ENCODE peak calls at places on chromosomes 11 and 22, in ten cellular contexts. X, I, L, H, Z, A, W, D, E and F are unnamed samples. For H3K27me3, the result is how much of the 10 kb centered on the place peaks cover.

GRCh38 chr22:24968066-24968561 is 15.6 kb downstream of the KIAA1671 start:
- DNase-seq in X (no peak), I (no peak), L (peak), H (peak), Z (no peak), A (no peak), W (peak), D (no peak), E (no peak), F (no peak)

GRCh38 chr11:67270256-67271211 is 4.3 kb downstream of the GRK2 start:
- DNase-seq in X (no peak), I (no peak), L (peak), H (no peak), Z (peak), A (no peak), W (peak), D (peak), E (no peak), F (no peak)

GRCh38 chr22:43186272-43187170 is at the start of gene TTLL12:
- DNase-seq in X (peak), I (peak), L (peak), H (peak), Z (peak), A (peak), W (peak), D (peak), E (peak), F (peak)

GRCh38 chr11:102564110-102564509 is 33.6 kb upstream of the MMP7 start:
- DNase-seq in X (peak), I (no peak), L (no peak), H (peak), Z (peak), A (no peak), W (no peak), D (no peak), E (no peak), F (no peak)

GRCh38 chr22:28442951-28443876 is 236.4 kb downstream of the TTC28 start:
- DNase-seq in X (peak), I (no peak), L (peak), H (peak), Z (peak), A (no peak), W (peak), D (peak), E (peak), F (peak)

GRCh38 chr11:10310301-10310841 is 5.5 kb downstream of the ADM start:
- DNase-seq in X (no peak), I (no peak), L (no peak), H (peak), Z (peak), A (no peak), W (no peak), D (no peak), E (no peak), F (no peak)

GRCh38 chr11:60625262-60625661 is 74.2 kb upstream of the MS4A8 start:
- DNase-seq in X (peak), I (no peak), L (peak), H (peak), Z (peak), A (no peak), W (no peak), D (no peak), E (no peak), F (no peak)

GRCh38 chr11:27420217-27420616 is 52.4 kb downstream of the LGR4 start:
- DNase-seq in X (no peak), I (no peak), L (no peak), H (no peak), Z (no peak), A (no peak), W (no peak), D (no peak), E (no peak), F (no peak)

GRCh38 chr11:73158356-73159051 is 16.4 kb upstream of the FCHSD2 start:
- DNase-seq in X (peak), I (no peak), L (no peak), H (no peak), Z (no peak), A (no peak), W (no peak), D (peak), E (no peak), F (no peak)

DNA sequence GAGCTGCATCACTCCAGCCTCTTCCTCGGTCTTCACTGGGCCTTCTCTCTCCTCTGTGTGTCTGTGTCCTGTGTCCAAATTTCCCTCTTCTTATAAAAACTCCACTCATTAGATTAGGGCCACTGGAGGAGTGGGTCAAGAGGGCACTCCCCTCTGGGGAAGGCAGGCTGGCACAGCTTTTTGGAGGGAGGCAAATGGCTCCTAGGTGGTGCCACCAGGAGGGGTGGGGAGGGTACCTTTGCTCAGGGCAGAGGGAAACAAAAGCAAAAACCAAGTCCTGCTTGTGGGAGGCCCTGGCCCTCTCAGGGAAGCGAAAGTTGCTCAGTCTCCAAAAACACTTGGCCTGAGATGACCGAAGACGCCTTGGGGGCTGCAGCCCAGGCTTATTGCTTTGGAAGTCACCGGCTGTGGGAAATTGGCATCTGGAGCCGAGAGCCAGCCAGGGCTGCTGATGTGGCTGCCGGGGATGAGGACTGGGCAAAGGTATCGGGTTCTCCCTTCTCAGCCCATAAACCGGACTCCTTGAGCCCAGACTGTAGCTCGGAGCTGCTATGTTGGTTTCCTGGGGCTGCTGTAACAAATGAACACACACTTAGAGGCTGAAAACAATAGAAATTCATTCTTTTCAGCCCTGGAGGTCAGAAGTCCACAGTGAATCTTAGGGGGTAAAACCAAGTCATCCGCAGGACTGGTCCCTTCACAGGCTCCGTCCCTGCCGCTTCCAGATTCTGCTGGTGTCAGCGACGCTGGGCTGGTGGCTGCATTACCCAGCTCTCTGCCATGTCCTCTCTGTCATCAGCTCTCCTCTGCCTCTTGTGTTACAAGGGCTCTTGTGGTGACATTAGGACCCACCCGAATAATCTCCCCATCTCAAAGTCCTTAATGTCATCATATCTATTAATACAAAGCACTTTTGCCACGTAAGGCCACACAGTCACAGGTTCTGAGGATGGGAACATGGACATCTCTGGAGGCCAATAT is 48.0 kb upstream of the ANO1 start:
- DNase-seq in X (no peak), I (no peak), L (peak), H (no peak), Z (no peak), A (no peak), W (no peak), D (peak), E (no peak), F (no peak)
- H3K4me3 ChIP-seq in X (no peak), I (no peak), L (no peak), H (no peak), Z (no peak), A (no peak), W (no peak), D (no peak), E (no peak), F (no peak)

GRCh38 chr22:36689583-36689982 is 14.0 kb downstream of the CACNG2 start:
- DNase-seq in X (no peak), I (no peak), L (no peak), H (no peak), Z (no peak), A (no peak), W (no peak), D (no peak), E (no peak), F (no peak)

GRCh38 chr22:36691488-36691887 is 12.1 kb downstream of the CACNG2 start:
- DNase-seq in X (no peak), I (no peak), L (no peak), H (no peak), Z (no peak), A (no peak), W (no peak), D (no peak), E (no peak), F (no peak)

GRCh38 chr22:36687516-36687915 is 16.0 kb downstream of the CACNG2 start:
- DNase-seq in X (no peak), I (no peak), L (no peak), H (no peak), Z (no peak), A (no peak), W (no peak), D (no peak), E (no peak), F (no peak)

GRCh38 chr22:36692280-36692679 is 11.3 kb downstream of the CACNG2 start:
- DNase-seq in X (no peak), I (no peak), L (peak), H (no peak), Z (no peak), A (no peak), W (no peak), D (no peak), E (no peak), F (no peak)
- H3K27me3 ChIP-seq in X (under half), I (under half), L (under half), H (under half), Z (under half), A (under half), W (under half), D (under half), E (half or more), F (under half)

GRCh38 chr11:61832758-61833157 is 4.7 kb downstream of the FADS2 start:
- DNase-seq in X (no peak), I (no peak), L (no peak), H (no peak), Z (no peak), A (no peak), W (peak), D (peak), E (no peak), F (no peak)

GRCh38 chr11:61833478-61833877 is 5.4 kb downstream of the FADS2 start:
- DNase-seq in X (no peak), I (no peak), L (no peak), H (no peak), Z (no peak), A (no peak), W (peak), D (peak), E (no peak), F (no peak)

GRCh38 chr11:61835663-61836024 is 7.5 kb downstream of the FADS2 start:
- DNase-seq in X (no peak), I (no peak), L (no peak), H (no peak), Z (no peak), A (no peak), W (peak), D (no peak), E (no peak), F (no peak)

GRCh38 chr11:61833926-61834277 is 5.8 kb downstream of the FADS2 start:
- DNase-seq in X (no peak), I (no peak), L (no peak), H (no peak), Z (no peak), A (no peak), W (peak), D (no peak), E (no peak), F (no peak)

GRCh38 chr11:61834278-61835004 is 6.3 kb downstream of the FADS2 start:
- DNase-seq in X (peak), I (peak), L (peak), H (no peak), Z (peak), A (peak), W (peak), D (peak), E (no peak), F (peak)
- H3K4me3 ChIP-seq in X (no peak), I (no peak), L (no peak), H (no peak), Z (no peak), A (no peak), W (no peak), D (peak), E (no peak), F (no peak)

GRCh38 chr11:47436726-47437125 is 10.5 kb upstream of the PSMC3 start:
- DNase-seq in X (no peak), I (no peak), L (no peak), H (no peak), Z (no peak), A (no peak), W (no peak), D (no peak), E (no peak), F (no peak)

GRCh38 chr11:47437746-47438418 is 11.1 kb downstream of the RAPSN start:
- DNase-seq in X (peak), I (no peak), L (peak), H (no peak), Z (no peak), A (no peak), W (peak), D (no peak), E (no peak), F (no peak)

GRCh38 chr11:47437218-47437745 is 11.0 kb upstream of the PSMC3 start:
- DNase-seq in X (no peak), I (no peak), L (no peak), H (no peak), Z (no peak), A (no peak), W (no peak), D (no peak), E (no peak), F (no peak)

GRCh38 chr11:47433991-47434786 is 8.0 kb upstream of the PSMC3 start:
- DNase-seq in X (no peak), I (no peak), L (no peak), H (no peak), Z (no peak), A (no peak), W (no peak), D (no peak), E (no peak), F (no peak)

GRCh38 chr11:47435687-47436086 is 9.4 kb upstream of the PSMC3 start:
- DNase-seq in X (no peak), I (no peak), L (no peak), H (no peak), Z (no peak), A (no peak), W (no peak), D (no peak), E (no peak), F (no peak)
- H3K27me3 ChIP-seq in X (under half), I (under half), L (under half), H (under half), Z (under half), A (under half), W (under half), D (under half), E (under half), F (under half)

GRCh38 chr11:66154109-66154508 is 84.0 kb downstream of the PACS1 start:
- DNase-seq in X (no peak), I (no peak), L (no peak), H (no peak), Z (no peak), A (no peak), W (no peak), D (no peak), E (no peak), F (no peak)

GRCh38 chr11:66146940-66147339 is 76.9 kb downstream of the PACS1 start:
- DNase-seq in X (no peak), I (no peak), L (no peak), H (no peak), Z (no peak), A (no peak), W (no peak), D (no peak), E (no peak), F (no peak)

GRCh38 chr11:66150140-66150539 is 80.1 kb downstream of the PACS1 start:
- DNase-seq in X (no peak), I (no peak), L (no peak), H (no peak), Z (no peak), A (no peak), W (no peak), D (no peak), E (no peak), F (no peak)

GRCh38 chr11:66151273-66151672 is 81.2 kb downstream of the PACS1 start:
- DNase-seq in X (no peak), I (no peak), L (no peak), H (no peak), Z (no peak), A (no peak), W (no peak), D (no peak), E (no peak), F (no peak)

GRCh38 chr11:66150725-66151124 is 80.7 kb downstream of the PACS1 start:
- DNase-seq in X (no peak), I (no peak), L (no peak), H (no peak), Z (no peak), A (no peak), W (no peak), D (no peak), E (no peak), F (no peak)
- H3K4me3 ChIP-seq in X (no peak), I (no peak), L (no peak), H (no peak), Z (no peak), A (no peak), W (no peak), D (no peak), E (no peak), F (no peak)

DNA sequence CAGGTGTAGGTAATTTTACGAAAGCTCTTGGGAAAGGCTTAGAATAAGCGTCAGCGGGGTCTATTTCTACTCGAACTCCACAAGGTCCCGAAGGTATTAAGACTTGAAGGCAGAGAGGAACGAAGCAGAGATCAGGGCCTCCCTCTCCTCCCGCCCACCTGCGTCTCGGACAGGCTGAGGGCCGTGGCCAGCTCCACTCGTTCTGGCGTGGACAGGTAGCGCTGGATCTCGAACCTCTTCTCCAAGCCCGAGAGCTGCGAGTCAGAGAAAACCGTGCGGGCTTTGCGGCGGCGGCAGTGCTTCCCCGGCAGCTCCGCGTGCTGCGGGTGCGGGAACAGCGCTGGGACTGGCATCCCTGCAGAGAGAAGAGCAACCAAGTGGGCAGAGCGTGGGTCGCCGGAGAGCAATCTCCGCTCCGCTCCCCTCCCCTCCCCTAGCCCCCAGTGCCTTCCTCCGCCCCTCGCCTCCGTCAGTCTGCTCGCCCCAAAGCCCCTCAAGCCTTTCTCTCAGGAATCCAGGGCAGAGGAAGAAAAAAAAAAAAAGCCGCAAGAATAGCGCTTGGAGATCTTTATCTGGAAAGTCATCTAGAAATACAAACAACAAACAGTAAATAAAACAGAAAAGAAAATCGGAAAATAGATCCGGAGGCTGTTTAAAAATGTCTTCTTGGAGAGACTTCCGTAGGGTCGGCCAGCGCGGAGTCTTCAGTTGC is 2.4 kb downstream of the BSX start:
- DNase-seq in X (no peak), I (no peak), L (peak), H (no peak), Z (no peak), A (no peak), W (no peak), D (no peak), E (no peak), F (no peak)
- H3K27me3 ChIP-seq in X (half or more), I (half or more), L (half or more), H (half or more), Z (half or more), A (half or more), W (half or more), D (half or more), E (half or more), F (half or more)

GRCh38 chr22:46602025-46602424 is 18.2 kb upstream of the GRAMD4 start:
- DNase-seq in X (no peak), I (no peak), L (no peak), H (no peak), Z (no peak), A (no peak), W (peak), D (no peak), E (no peak), F (no peak)

GRCh38 chr22:46605117-46605516 is 15.1 kb upstream of the GRAMD4 start:
- DNase-seq in X (no peak), I (no peak), L (no peak), H (no peak), Z (no peak), A (no peak), W (no peak), D (no peak), E (no peak), F (no peak)

GRCh38 chr22:46607483-46608114 is 12.6 kb upstream of the GRAMD4 start:
- DNase-seq in X (no peak), I (no peak), L (no peak), H (no peak), Z (no peak), A (no peak), W (no peak), D (no peak), E (no peak), F (no peak)

GRCh38 chr22:46606886-46607285 is 13.3 kb upstream of the GRAMD4 start:
- DNase-seq in X (no peak), I (no peak), L (no peak), H (no peak), Z (no peak), A (no peak), W (no peak), D (no peak), E (no peak), F (no peak)

GRCh38 chr22:46604306-46604690 is 15.9 kb upstream of the GRAMD4 start:
- DNase-seq in X (no peak), I (no peak), L (no peak), H (no peak), Z (no peak), A (no peak), W (no peak), D (no peak), E (no peak), F (peak)
- H3K4me3 ChIP-seq in X (no peak), I (peak), L (no peak), H (no peak), Z (no peak), A (peak), W (no peak), D (peak), E (no peak), F (peak)

DNA sequence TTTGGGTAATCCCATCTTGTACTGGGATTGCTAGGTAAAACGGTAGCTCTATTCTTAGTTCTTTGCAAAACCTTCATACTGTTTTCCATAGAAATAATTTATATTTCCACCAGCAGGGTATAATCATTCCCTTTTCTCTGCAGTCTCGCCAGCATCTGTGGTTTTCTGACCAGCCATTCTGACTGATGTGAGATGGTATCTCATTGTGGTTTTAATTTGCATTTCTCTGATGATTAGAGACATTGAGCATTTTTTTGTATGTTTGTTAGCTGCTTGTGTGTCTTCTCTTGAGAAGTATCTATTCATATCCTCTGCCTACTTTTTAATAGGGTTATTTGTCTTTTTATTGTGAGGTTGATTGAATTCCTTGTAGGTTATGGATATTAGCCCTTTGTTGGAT is 220.9 kb downstream of the PGR start:
- DNase-seq in X (no peak), I (no peak), L (no peak), H (peak), Z (no peak), A (no peak), W (no peak), D (no peak), E (no peak), F (no peak)
- H3K27me3 ChIP-seq in X (under half), I (under half), L (under half), H (under half), Z (under half), A (under half), W (under half), D (under half), E (under half), F (under half)